ENCODE peak calls at places on chromosomes 1 and 21, in five cellular contexts. One of them, this sample, is unnamed.

GRCh38 chr1:6105218-6105679 is 59.6 kb downstream of the KCNAB2 start:
- DNase-seq in AG10803: no peak
- DNase-seq in IMR-90: no peak
- DNase-seq in GM20000: no peak
- DNase-seq in left ventricle myocardium inferior: no peak
- DNase-seq in this sample: peak

GRCh38 chr1:155929057-155929456 is 5.2 kb downstream of the KHDC4 start:
- DNase-seq in AG10803: no peak
- DNase-seq in IMR-90: no peak
- DNase-seq in GM20000: no peak
- DNase-seq in left ventricle myocardium inferior: no peak
- DNase-seq in this sample: no peak

GRCh38 chr1:32151319-32151787 is 28.1 kb upstream of the TXLNA start:
- DNase-seq in AG10803: peak
- DNase-seq in IMR-90: peak
- DNase-seq in GM20000: no peak
- DNase-seq in left ventricle myocardium inferior: no peak
- DNase-seq in this sample: no peak

GRCh38 chr1:154716614-154717372 is 108.8 kb upstream of the ADAR start:
- DNase-seq in AG10803: no peak
- DNase-seq in IMR-90: no peak
- DNase-seq in GM20000: no peak
- DNase-seq in left ventricle myocardium inferior: no peak
- DNase-seq in this sample: no peak

GRCh38 chr1:93680121-93681094 is 1.2 kb downstream of the BCAR3 start:
- DNase-seq in AG10803: peak
- DNase-seq in IMR-90: peak
- DNase-seq in GM20000: peak
- DNase-seq in left ventricle myocardium inferior: peak
- DNase-seq in this sample: no peak

GRCh38 chr1:87720561-87720960 is 391.9 kb downstream of the LMO4 start:
- DNase-seq in AG10803: no peak
- DNase-seq in IMR-90: no peak
- DNase-seq in GM20000: no peak
- DNase-seq in left ventricle myocardium inferior: no peak
- DNase-seq in this sample: no peak

GRCh38 chr1:115458426-115459114 is 120.5 kb upstream of the NGF start:
- DNase-seq in AG10803: no peak
- DNase-seq in IMR-90: no peak
- DNase-seq in GM20000: no peak
- DNase-seq in left ventricle myocardium inferior: no peak
- DNase-seq in this sample: no peak

GRCh38 chr21:44427241-44428120 is 27.8 kb upstream of the LRRC3 start:
- DNase-seq in AG10803: no peak
- DNase-seq in IMR-90: no peak
- DNase-seq in GM20000: no peak
- DNase-seq in left ventricle myocardium inferior: peak
- DNase-seq in this sample: peak

GRCh38 chr1:118773656-118774055 is 214.5 kb downstream of the TBX15 start:
- DNase-seq in AG10803: peak
- DNase-seq in IMR-90: no peak
- DNase-seq in GM20000: no peak
- DNase-seq in left ventricle myocardium inferior: no peak
- DNase-seq in this sample: no peak

GRCh38 chr1:56374026-56374974 is 205.1 kb downstream of the PLPP3 start:
- DNase-seq in AG10803: peak
- DNase-seq in IMR-90: peak
- DNase-seq in GM20000: no peak
- DNase-seq in left ventricle myocardium inferior: peak
- DNase-seq in this sample: no peak

GRCh38 chr1:9328201-9328600 is 35.5 kb downstream of the SPSB1 start:
- DNase-seq in AG10803: no peak
- DNase-seq in IMR-90: no peak
- DNase-seq in GM20000: no peak
- DNase-seq in left ventricle myocardium inferior: no peak
- DNase-seq in this sample: no peak

GRCh38 chr1:161985301-161985825 is 38.3 kb downstream of the OLFML2B start:
- DNase-seq in AG10803: no peak
- DNase-seq in IMR-90: no peak
- DNase-seq in GM20000: no peak
- DNase-seq in left ventricle myocardium inferior: no peak
- DNase-seq in this sample: no peak

GRCh38 chr21:31977816-31978215 is 105.0 kb downstream of the HUNK start:
- DNase-seq in AG10803: no peak
- DNase-seq in IMR-90: no peak
- DNase-seq in GM20000: no peak
- DNase-seq in left ventricle myocardium inferior: no peak
- DNase-seq in this sample: no peak

GRCh38 chr1:109669246-109669948 is 1.5 kb downstream of the GSTM2 start:
- DNase-seq in AG10803: no peak
- DNase-seq in IMR-90: no peak
- DNase-seq in GM20000: no peak
- DNase-seq in left ventricle myocardium inferior: no peak
- DNase-seq in this sample: no peak

GRCh38 chr1:53066433-53066832 is 4.4 kb downstream of the PODN start:
- DNase-seq in AG10803: no peak
- DNase-seq in IMR-90: peak
- DNase-seq in GM20000: no peak
- DNase-seq in left ventricle myocardium inferior: peak
- DNase-seq in this sample: peak

GRCh38 chr1:202656057-202656456 is 54.2 kb downstream of the SYT2 start:
- DNase-seq in AG10803: no peak
- DNase-seq in IMR-90: peak
- DNase-seq in GM20000: no peak
- DNase-seq in left ventricle myocardium inferior: no peak
- DNase-seq in this sample: no peak

GRCh38 chr1:154821083-154821482 is 49.0 kb downstream of the KCNN3 start:
- DNase-seq in AG10803: peak
- DNase-seq in IMR-90: no peak
- DNase-seq in GM20000: no peak
- DNase-seq in left ventricle myocardium inferior: peak
- DNase-seq in this sample: no peak

GRCh38 chr1:179124866-179125265 is 43.0 kb downstream of the TOR3A start:
- DNase-seq in AG10803: peak
- DNase-seq in IMR-90: peak
- DNase-seq in GM20000: no peak
- DNase-seq in left ventricle myocardium inferior: no peak
- DNase-seq in this sample: no peak

GRCh38 chr1:1021010-1021845 is 1.3 kb downstream of the AGRN start:
- DNase-seq in AG10803: peak
- DNase-seq in IMR-90: peak
- DNase-seq in GM20000: no peak
- DNase-seq in left ventricle myocardium inferior: peak
- DNase-seq in this sample: no peak

GRCh38 chr1:21645550-21645949 is 23.6 kb downstream of the RAP1GAP start:
- DNase-seq in AG10803: no peak
- DNase-seq in IMR-90: no peak
- DNase-seq in GM20000: no peak
- DNase-seq in left ventricle myocardium inferior: no peak
- DNase-seq in this sample: no peak

GRCh38 chr1:109509176-109510134 is at the start of gene AMIGO1:
- DNase-seq in AG10803: peak
- DNase-seq in IMR-90: peak
- DNase-seq in GM20000: peak
- DNase-seq in left ventricle myocardium inferior: peak
- DNase-seq in this sample: no peak

GRCh38 chr1:115012006-115012405 is 17.6 kb upstream of the TSHB start:
- DNase-seq in AG10803: no peak
- DNase-seq in IMR-90: no peak
- DNase-seq in GM20000: no peak
- DNase-seq in left ventricle myocardium inferior: no peak
- DNase-seq in this sample: no peak

GRCh38 chr1:941588-942383 is 17.3 kb downstream of the NOC2L start:
- DNase-seq in AG10803: peak
- DNase-seq in IMR-90: peak
- DNase-seq in GM20000: peak
- DNase-seq in left ventricle myocardium inferior: peak
- DNase-seq in this sample: no peak

GRCh38 chr21:35043549-35043948 is 5.6 kb downstream of the RUNX1 start:
- DNase-seq in AG10803: no peak
- DNase-seq in IMR-90: no peak
- DNase-seq in GM20000: peak
- DNase-seq in left ventricle myocardium inferior: no peak
- DNase-seq in this sample: no peak

GRCh38 chr1:47280142-47280541 is 33.8 kb downstream of the STIL start:
- DNase-seq in AG10803: peak
- DNase-seq in IMR-90: peak
- DNase-seq in GM20000: no peak
- DNase-seq in left ventricle myocardium inferior: no peak
- DNase-seq in this sample: no peak

GRCh38 chr21:42545745-42546144 is 32.1 kb downstream of the SLC37A1 start:
- DNase-seq in AG10803: no peak
- DNase-seq in IMR-90: no peak
- DNase-seq in GM20000: no peak
- DNase-seq in left ventricle myocardium inferior: no peak
- DNase-seq in this sample: no peak

GRCh38 chr1:66282343-66282852 is 251.6 kb upstream of the SGIP1 start:
- DNase-seq in AG10803: peak
- DNase-seq in IMR-90: peak
- DNase-seq in GM20000: peak
- DNase-seq in left ventricle myocardium inferior: no peak
- DNase-seq in this sample: no peak
- TF ChIP-seq CTCF in AG10803: peak
- TF ChIP-seq CTCF in IMR-90: no peak
- TF ChIP-seq CTCF in GM20000: no peak
- TF ChIP-seq CTCF in left ventricle myocardium inferior: no peak
- TF ChIP-seq CTCF in this sample: peak

DNA sequence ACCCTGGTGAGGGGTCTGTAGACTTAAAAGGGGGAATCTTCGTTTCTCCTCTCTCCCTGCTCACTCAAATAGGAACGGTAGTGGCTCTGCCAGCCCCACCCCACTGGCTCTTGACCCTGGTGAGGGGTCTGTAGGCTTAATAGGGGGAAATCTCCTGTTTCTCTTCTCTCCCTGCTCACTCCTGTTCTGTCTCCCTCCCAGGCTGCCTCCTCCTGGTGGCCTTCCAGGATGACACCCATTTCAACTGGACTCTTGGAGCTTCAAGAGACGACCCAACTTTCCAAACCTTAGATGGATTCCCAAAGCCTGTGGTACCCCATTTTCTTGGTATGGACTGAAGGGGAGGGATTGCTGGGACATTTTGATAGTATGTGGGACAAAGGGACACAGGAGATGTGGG is 1.4 kb upstream of the EPHB2 start:
- DNase-seq in AG10803: no peak
- DNase-seq in IMR-90: no peak
- DNase-seq in GM20000: no peak
- DNase-seq in left ventricle myocardium inferior: no peak
- DNase-seq in this sample: no peak
- TF ChIP-seq CTCF in AG10803: peak
- TF ChIP-seq CTCF in IMR-90: peak
- TF ChIP-seq CTCF in GM20000: no peak
- TF ChIP-seq CTCF in left ventricle myocardium inferior: no peak
- TF ChIP-seq CTCF in this sample: peak

GRCh38 chr1:27548858-27549719 is 54.9 kb downstream of the AHDC1 start:
- DNase-seq in AG10803: no peak
- DNase-seq in IMR-90: no peak
- DNase-seq in GM20000: no peak
- DNase-seq in left ventricle myocardium inferior: peak
- DNase-seq in this sample: no peak

GRCh38 chr1:27549807-27550408 is 54.0 kb downstream of the AHDC1 start:
- DNase-seq in AG10803: no peak
- DNase-seq in IMR-90: no peak
- DNase-seq in GM20000: no peak
- DNase-seq in left ventricle myocardium inferior: peak
- DNase-seq in this sample: no peak

GRCh38 chr1:27548136-27548853 is 55.6 kb downstream of the AHDC1 start:
- DNase-seq in AG10803: no peak
- DNase-seq in IMR-90: no peak
- DNase-seq in GM20000: no peak
- DNase-seq in left ventricle myocardium inferior: peak
- DNase-seq in this sample: no peak

GRCh38 chr1:27545876-27546275 is 55.9 kb upstream of the WASF2 start:
- DNase-seq in AG10803: no peak
- DNase-seq in IMR-90: no peak
- DNase-seq in GM20000: no peak
- DNase-seq in left ventricle myocardium inferior: peak
- DNase-seq in this sample: no peak

DNA sequence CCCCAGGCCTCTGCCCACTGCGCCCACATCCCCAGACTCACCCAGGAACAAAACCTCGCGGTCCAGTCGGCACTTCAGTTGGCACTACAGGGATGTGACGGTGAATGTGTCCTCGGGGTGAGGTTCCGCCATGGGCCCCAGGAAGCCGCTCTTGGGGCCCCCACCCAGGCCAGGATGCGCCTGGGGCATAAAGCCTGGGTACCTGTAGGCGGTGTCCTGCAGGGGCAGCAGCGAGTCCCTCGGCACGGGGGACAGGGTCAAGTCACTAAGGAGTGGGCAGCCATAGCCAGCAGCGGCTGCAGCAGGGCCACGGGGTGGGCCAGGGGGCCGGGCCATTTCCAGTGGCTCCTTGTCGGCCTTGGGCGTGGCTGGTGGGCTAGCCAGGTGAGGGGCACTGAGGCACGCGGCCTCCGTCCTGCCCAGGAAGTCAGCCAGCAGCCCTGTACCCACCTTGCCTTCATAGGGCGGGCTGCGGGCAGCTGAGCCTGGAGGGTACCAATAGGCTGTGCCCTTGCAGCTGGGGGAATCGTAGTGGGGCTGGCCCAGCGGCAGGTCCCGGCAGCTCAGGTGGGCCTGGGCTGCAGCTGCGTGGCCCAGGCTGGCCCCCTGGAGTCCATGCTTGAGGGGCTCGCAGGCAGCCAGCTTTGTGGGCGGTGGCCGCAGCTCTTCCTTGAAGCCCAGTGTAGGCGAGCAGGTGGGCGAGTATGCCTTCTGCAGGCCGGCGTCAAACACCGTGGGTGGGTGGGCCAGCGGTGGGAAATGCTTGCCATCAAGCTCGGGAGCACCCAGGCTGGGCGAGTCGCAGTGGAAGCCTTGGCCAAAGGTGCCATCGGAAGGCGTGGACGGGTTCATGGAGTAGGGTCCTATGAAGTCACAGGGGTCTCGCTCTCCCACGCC is 56.5 kb downstream of the AHDC1 start:
- DNase-seq in AG10803: no peak
- DNase-seq in IMR-90: no peak
- DNase-seq in GM20000: no peak
- DNase-seq in left ventricle myocardium inferior: peak
- DNase-seq in this sample: no peak
- TF ChIP-seq CTCF in AG10803: no peak
- TF ChIP-seq CTCF in IMR-90: no peak
- TF ChIP-seq CTCF in GM20000: no peak
- TF ChIP-seq CTCF in left ventricle myocardium inferior: no peak
- TF ChIP-seq CTCF in this sample: peak

GRCh38 chr1:192061556-192061955 is 96.7 kb upstream of the RGS18 start:
- DNase-seq in AG10803: no peak
- DNase-seq in IMR-90: no peak
- DNase-seq in GM20000: no peak
- DNase-seq in left ventricle myocardium inferior: no peak
- DNase-seq in this sample: no peak

GRCh38 chr1:192053661-192054060 is 104.6 kb upstream of the RGS18 start:
- DNase-seq in AG10803: no peak
- DNase-seq in IMR-90: no peak
- DNase-seq in GM20000: no peak
- DNase-seq in left ventricle myocardium inferior: no peak
- DNase-seq in this sample: no peak

GRCh38 chr1:192057766-192058165 is 100.5 kb upstream of the RGS18 start:
- DNase-seq in AG10803: no peak
- DNase-seq in IMR-90: no peak
- DNase-seq in GM20000: no peak
- DNase-seq in left ventricle myocardium inferior: no peak
- DNase-seq in this sample: no peak
- TF ChIP-seq CTCF in AG10803: no peak
- TF ChIP-seq CTCF in IMR-90: no peak
- TF ChIP-seq CTCF in GM20000: no peak
- TF ChIP-seq CTCF in left ventricle myocardium inferior: no peak
- TF ChIP-seq CTCF in this sample: no peak

GRCh38 chr1:63868220-63868897 is 94.5 kb downstream of the ROR1 start:
- DNase-seq in AG10803: no peak
- DNase-seq in IMR-90: peak
- DNase-seq in GM20000: no peak
- DNase-seq in left ventricle myocardium inferior: no peak
- DNase-seq in this sample: no peak
- TF ChIP-seq CTCF in AG10803: no peak
- TF ChIP-seq CTCF in IMR-90: no peak
- TF ChIP-seq CTCF in GM20000: no peak
- TF ChIP-seq CTCF in left ventricle myocardium inferior: peak
- TF ChIP-seq CTCF in this sample: no peak

This sample was measured in chondrocyte.